ENCODE peak calls at places on chromosomes 6 and 20, in ten cellular contexts. One of them, this sample, is unnamed.

GRCh38 chr6:99458319-99458718 is 33.2 kb upstream of the PNISR start:
- DNase-seq in uterus: no peak
- DNase-seq in T-helper 2 cell: no peak
- DNase-seq in fibroblast of gingiva: peak
- DNase-seq in nucleus accumbens: no peak
- DNase-seq in RCC 7860: no peak
- DNase-seq in occipital lobe: no peak
- DNase-seq in anterior cingulate cortex: no peak
- DNase-seq in NCI-H1436 treated with DMSO at 0.1 percent for 48 hours: no peak
- DNase-seq in AG08396: peak
- DNase-seq in this sample: no peak

GRCh38 chr20:4154958-4155411 is 139.6 kb upstream of the RNF24 start:
- DNase-seq in fibroblast of gingiva: no peak
- DNase-seq in nucleus accumbens: no peak
- DNase-seq in anterior cingulate cortex: no peak
- DNase-seq in occipital lobe: no peak
- DNase-seq in AG08396: no peak
- DNase-seq in uterus: no peak
- DNase-seq in T-helper 2 cell: no peak
- DNase-seq in RCC 7860: no peak
- DNase-seq in NCI-H1436 treated with DMSO at 0.1 percent for 48 hours: no peak
- DNase-seq in this sample: no peak

GRCh38 chr6:157374889-157375443 is 6.0 kb upstream of the ZDHHC14 start:
- DNase-seq in AG08396: no peak
- DNase-seq in nucleus accumbens: no peak
- DNase-seq in T-helper 2 cell: no peak
- DNase-seq in occipital lobe: no peak
- DNase-seq in uterus: no peak
- DNase-seq in anterior cingulate cortex: no peak
- DNase-seq in RCC 7860: no peak
- DNase-seq in fibroblast of gingiva: no peak
- DNase-seq in NCI-H1436 treated with DMSO at 0.1 percent for 48 hours: no peak
- DNase-seq in this sample: no peak

GRCh38 chr6:134436950-134437349 is 119.0 kb upstream of the SGK1 start:
- DNase-seq in occipital lobe: no peak
- DNase-seq in uterus: no peak
- DNase-seq in anterior cingulate cortex: no peak
- DNase-seq in AG08396: no peak
- DNase-seq in RCC 7860: no peak
- DNase-seq in NCI-H1436 treated with DMSO at 0.1 percent for 48 hours: no peak
- DNase-seq in nucleus accumbens: no peak
- DNase-seq in T-helper 2 cell: no peak
- DNase-seq in fibroblast of gingiva: peak
- DNase-seq in this sample: no peak

GRCh38 chr20:2688041-2688591 is 4.5 kb upstream of the EBF4 start:
- DNase-seq in nucleus accumbens: peak
- DNase-seq in NCI-H1436 treated with DMSO at 0.1 percent for 48 hours: no peak
- DNase-seq in occipital lobe: peak
- DNase-seq in anterior cingulate cortex: peak
- DNase-seq in T-helper 2 cell: peak
- DNase-seq in fibroblast of gingiva: no peak
- DNase-seq in RCC 7860: no peak
- DNase-seq in uterus: no peak
- DNase-seq in AG08396: peak
- DNase-seq in this sample: peak

GRCh38 chr6:5584072-5584471 is 322.8 kb downstream of the FARS2 start:
- DNase-seq in uterus: no peak
- DNase-seq in occipital lobe: no peak
- DNase-seq in AG08396: no peak
- DNase-seq in NCI-H1436 treated with DMSO at 0.1 percent for 48 hours: no peak
- DNase-seq in fibroblast of gingiva: peak
- DNase-seq in RCC 7860: no peak
- DNase-seq in T-helper 2 cell: no peak
- DNase-seq in anterior cingulate cortex: no peak
- DNase-seq in nucleus accumbens: no peak
- DNase-seq in this sample: no peak

GRCh38 chr6:125519367-125519766 is 217.6 kb upstream of the HDDC2 start:
- DNase-seq in NCI-H1436 treated with DMSO at 0.1 percent for 48 hours: no peak
- DNase-seq in T-helper 2 cell: no peak
- DNase-seq in occipital lobe: no peak
- DNase-seq in fibroblast of gingiva: peak
- DNase-seq in uterus: no peak
- DNase-seq in AG08396: no peak
- DNase-seq in nucleus accumbens: no peak
- DNase-seq in anterior cingulate cortex: no peak
- DNase-seq in RCC 7860: no peak
- DNase-seq in this sample: no peak

GRCh38 chr6:89999154-89999553 is 104.9 kb downstream of the GJA10 start:
- DNase-seq in uterus: peak
- DNase-seq in nucleus accumbens: no peak
- DNase-seq in T-helper 2 cell: no peak
- DNase-seq in fibroblast of gingiva: no peak
- DNase-seq in anterior cingulate cortex: no peak
- DNase-seq in AG08396: no peak
- DNase-seq in NCI-H1436 treated with DMSO at 0.1 percent for 48 hours: peak
- DNase-seq in RCC 7860: peak
- DNase-seq in occipital lobe: no peak
- DNase-seq in this sample: peak

GRCh38 chr6:17606606-17607005 is 6.5 kb downstream of the FAM8A1 start:
- DNase-seq in occipital lobe: no peak
- DNase-seq in RCC 7860: no peak
- DNase-seq in uterus: no peak
- DNase-seq in T-helper 2 cell: no peak
- DNase-seq in nucleus accumbens: no peak
- DNase-seq in AG08396: no peak
- DNase-seq in NCI-H1436 treated with DMSO at 0.1 percent for 48 hours: no peak
- DNase-seq in anterior cingulate cortex: no peak
- DNase-seq in fibroblast of gingiva: no peak
- DNase-seq in this sample: no peak

GRCh38 chr20:11716945-11717248 is 200.8 kb upstream of the BTBD3 start:
- DNase-seq in fibroblast of gingiva: no peak
- DNase-seq in occipital lobe: no peak
- DNase-seq in NCI-H1436 treated with DMSO at 0.1 percent for 48 hours: no peak
- DNase-seq in AG08396: no peak
- DNase-seq in nucleus accumbens: no peak
- DNase-seq in anterior cingulate cortex: no peak
- DNase-seq in T-helper 2 cell: no peak
- DNase-seq in RCC 7860: no peak
- DNase-seq in uterus: no peak
- DNase-seq in this sample: no peak

GRCh38 chr6:34390531-34391013 is 1.9 kb downstream of the NUDT3 start:
- DNase-seq in RCC 7860: no peak
- DNase-seq in AG08396: no peak
- DNase-seq in T-helper 2 cell: no peak
- DNase-seq in uterus: no peak
- DNase-seq in occipital lobe: no peak
- DNase-seq in NCI-H1436 treated with DMSO at 0.1 percent for 48 hours: no peak
- DNase-seq in fibroblast of gingiva: no peak
- DNase-seq in anterior cingulate cortex: no peak
- DNase-seq in nucleus accumbens: no peak
- DNase-seq in this sample: no peak

GRCh38 chr6:89402776-89403175 is 9.3 kb downstream of the RRAGD start:
- DNase-seq in occipital lobe: no peak
- DNase-seq in nucleus accumbens: no peak
- DNase-seq in T-helper 2 cell: no peak
- DNase-seq in AG08396: no peak
- DNase-seq in anterior cingulate cortex: no peak
- DNase-seq in uterus: no peak
- DNase-seq in RCC 7860: no peak
- DNase-seq in fibroblast of gingiva: no peak
- DNase-seq in NCI-H1436 treated with DMSO at 0.1 percent for 48 hours: no peak
- DNase-seq in this sample: no peak

GRCh38 chr6:33740204-33740608 is 6.5 kb downstream of the IP6K3 start:
- DNase-seq in NCI-H1436 treated with DMSO at 0.1 percent for 48 hours: no peak
- DNase-seq in fibroblast of gingiva: no peak
- DNase-seq in uterus: no peak
- DNase-seq in anterior cingulate cortex: no peak
- DNase-seq in T-helper 2 cell: no peak
- DNase-seq in AG08396: no peak
- DNase-seq in RCC 7860: no peak
- DNase-seq in occipital lobe: no peak
- DNase-seq in nucleus accumbens: no peak
- DNase-seq in this sample: no peak

GRCh38 chr6:98847392-98847766 is 13.0 kb downstream of the POU3F2 start:
- DNase-seq in anterior cingulate cortex: no peak
- DNase-seq in RCC 7860: no peak
- DNase-seq in AG08396: no peak
- DNase-seq in uterus: no peak
- DNase-seq in occipital lobe: no peak
- DNase-seq in T-helper 2 cell: no peak
- DNase-seq in NCI-H1436 treated with DMSO at 0.1 percent for 48 hours: no peak
- DNase-seq in fibroblast of gingiva: no peak
- DNase-seq in nucleus accumbens: no peak
- DNase-seq in this sample: no peak

GRCh38 chr20:56285496-56285895 is 37.0 kb downstream of the MC3R start:
- DNase-seq in fibroblast of gingiva: no peak
- DNase-seq in T-helper 2 cell: no peak
- DNase-seq in RCC 7860: no peak
- DNase-seq in nucleus accumbens: no peak
- DNase-seq in AG08396: no peak
- DNase-seq in uterus: no peak
- DNase-seq in NCI-H1436 treated with DMSO at 0.1 percent for 48 hours: no peak
- DNase-seq in anterior cingulate cortex: no peak
- DNase-seq in occipital lobe: no peak
- DNase-seq in this sample: no peak

GRCh38 chr6:18241208-18241836 is 23.0 kb downstream of the DEK start:
- DNase-seq in uterus: no peak
- DNase-seq in T-helper 2 cell: no peak
- DNase-seq in NCI-H1436 treated with DMSO at 0.1 percent for 48 hours: no peak
- DNase-seq in AG08396: no peak
- DNase-seq in anterior cingulate cortex: no peak
- DNase-seq in RCC 7860: no peak
- DNase-seq in nucleus accumbens: no peak
- DNase-seq in occipital lobe: no peak
- DNase-seq in fibroblast of gingiva: no peak
- DNase-seq in this sample: no peak

GRCh38 chr20:51531712-51532456 is 10.6 kb downstream of the NFATC2 start:
- DNase-seq in NCI-H1436 treated with DMSO at 0.1 percent for 48 hours: no peak
- DNase-seq in AG08396: no peak
- DNase-seq in fibroblast of gingiva: no peak
- DNase-seq in uterus: no peak
- DNase-seq in T-helper 2 cell: no peak
- DNase-seq in RCC 7860: no peak
- DNase-seq in occipital lobe: no peak
- DNase-seq in anterior cingulate cortex: no peak
- DNase-seq in nucleus accumbens: no peak
- DNase-seq in this sample: no peak

GRCh38 chr20:44491635-44492395 is 16.1 kb downstream of the TTPAL start:
- DNase-seq in NCI-H1436 treated with DMSO at 0.1 percent for 48 hours: no peak
- DNase-seq in AG08396: peak
- DNase-seq in nucleus accumbens: no peak
- DNase-seq in occipital lobe: no peak
- DNase-seq in uterus: no peak
- DNase-seq in T-helper 2 cell: no peak
- DNase-seq in RCC 7860: no peak
- DNase-seq in anterior cingulate cortex: no peak
- DNase-seq in fibroblast of gingiva: peak
- DNase-seq in this sample: no peak

GRCh38 chr6:106145741-106146227 is 59.6 kb downstream of the PRDM1 start:
- DNase-seq in NCI-H1436 treated with DMSO at 0.1 percent for 48 hours: no peak
- DNase-seq in nucleus accumbens: no peak
- DNase-seq in uterus: no peak
- DNase-seq in RCC 7860: peak
- DNase-seq in T-helper 2 cell: no peak
- DNase-seq in fibroblast of gingiva: no peak
- DNase-seq in anterior cingulate cortex: no peak
- DNase-seq in AG08396: no peak
- DNase-seq in occipital lobe: no peak
- DNase-seq in this sample: no peak

GRCh38 chr6:15389079-15389758 is 143.3 kb downstream of the JARID2 start:
- DNase-seq in AG08396: no peak
- DNase-seq in anterior cingulate cortex: no peak
- DNase-seq in T-helper 2 cell: no peak
- DNase-seq in occipital lobe: no peak
- DNase-seq in RCC 7860: no peak
- DNase-seq in nucleus accumbens: peak
- DNase-seq in NCI-H1436 treated with DMSO at 0.1 percent for 48 hours: no peak
- DNase-seq in fibroblast of gingiva: peak
- DNase-seq in uterus: no peak
- DNase-seq in this sample: no peak

GRCh38 chr6:160057080-160057479 is 64.5 kb upstream of the SLC22A1 start:
- DNase-seq in T-helper 2 cell: no peak
- DNase-seq in NCI-H1436 treated with DMSO at 0.1 percent for 48 hours: no peak
- DNase-seq in uterus: no peak
- DNase-seq in anterior cingulate cortex: no peak
- DNase-seq in occipital lobe: no peak
- DNase-seq in AG08396: no peak
- DNase-seq in nucleus accumbens: no peak
- DNase-seq in fibroblast of gingiva: no peak
- DNase-seq in RCC 7860: no peak
- DNase-seq in this sample: no peak

GRCh38 chr6:109381007-109381746 is 1.1 kb downstream of the CD164 start:
- DNase-seq in nucleus accumbens: no peak
- DNase-seq in anterior cingulate cortex: no peak
- DNase-seq in occipital lobe: no peak
- DNase-seq in AG08396: peak
- DNase-seq in T-helper 2 cell: no peak
- DNase-seq in uterus: no peak
- DNase-seq in fibroblast of gingiva: no peak
- DNase-seq in NCI-H1436 treated with DMSO at 0.1 percent for 48 hours: no peak
- DNase-seq in RCC 7860: no peak
- DNase-seq in this sample: no peak

GRCh38 chr20:4546786-4547185 is 174.9 kb upstream of the PRND start:
- DNase-seq in RCC 7860: peak
- DNase-seq in T-helper 2 cell: no peak
- DNase-seq in anterior cingulate cortex: no peak
- DNase-seq in nucleus accumbens: no peak
- DNase-seq in uterus: no peak
- DNase-seq in fibroblast of gingiva: peak
- DNase-seq in AG08396: peak
- DNase-seq in occipital lobe: no peak
- DNase-seq in NCI-H1436 treated with DMSO at 0.1 percent for 48 hours: no peak
- DNase-seq in this sample: no peak

GRCh38 chr6:153096031-153096430 is 35.1 kb downstream of the RGS17 start:
- DNase-seq in T-helper 2 cell: no peak
- DNase-seq in nucleus accumbens: no peak
- DNase-seq in occipital lobe: no peak
- DNase-seq in fibroblast of gingiva: no peak
- DNase-seq in AG08396: no peak
- DNase-seq in anterior cingulate cortex: no peak
- DNase-seq in RCC 7860: no peak
- DNase-seq in uterus: no peak
- DNase-seq in NCI-H1436 treated with DMSO at 0.1 percent for 48 hours: no peak
- DNase-seq in this sample: no peak

GRCh38 chr6:46329568-46329967 is 158.8 kb upstream of the ENPP5 start:
- DNase-seq in fibroblast of gingiva: no peak
- DNase-seq in NCI-H1436 treated with DMSO at 0.1 percent for 48 hours: no peak
- DNase-seq in occipital lobe: no peak
- DNase-seq in T-helper 2 cell: no peak
- DNase-seq in RCC 7860: no peak
- DNase-seq in anterior cingulate cortex: no peak
- DNase-seq in uterus: no peak
- DNase-seq in AG08396: no peak
- DNase-seq in nucleus accumbens: no peak
- DNase-seq in this sample: no peak

GRCh38 chr6:158571826-158572652 is 12.1 kb downstream of the TMEM181 start:
- DNase-seq in fibroblast of gingiva: no peak
- DNase-seq in nucleus accumbens: no peak
- DNase-seq in uterus: no peak
- DNase-seq in AG08396: no peak
- DNase-seq in occipital lobe: no peak
- DNase-seq in RCC 7860: peak
- DNase-seq in NCI-H1436 treated with DMSO at 0.1 percent for 48 hours: no peak
- DNase-seq in anterior cingulate cortex: no peak
- DNase-seq in T-helper 2 cell: no peak
- DNase-seq in this sample: no peak

GRCh38 chr6:35120746-35121145 is 20.4 kb downstream of the TCP11 start:
- DNase-seq in RCC 7860: no peak
- DNase-seq in NCI-H1436 treated with DMSO at 0.1 percent for 48 hours: no peak
- DNase-seq in anterior cingulate cortex: no peak
- DNase-seq in fibroblast of gingiva: no peak
- DNase-seq in uterus: no peak
- DNase-seq in AG08396: no peak
- DNase-seq in occipital lobe: no peak
- DNase-seq in nucleus accumbens: no peak
- DNase-seq in T-helper 2 cell: no peak
- DNase-seq in this sample: no peak

GRCh38 chr6:169545956-169546355 is 155.9 kb downstream of the WDR27 start:
- DNase-seq in anterior cingulate cortex: no peak
- DNase-seq in occipital lobe: no peak
- DNase-seq in nucleus accumbens: no peak
- DNase-seq in AG08396: peak
- DNase-seq in T-helper 2 cell: no peak
- DNase-seq in RCC 7860: no peak
- DNase-seq in NCI-H1436 treated with DMSO at 0.1 percent for 48 hours: no peak
- DNase-seq in fibroblast of gingiva: peak
- DNase-seq in uterus: no peak
- DNase-seq in this sample: no peak

This sample was measured in ovary.